ENCODE peak calls at places on chromosomes 4 and X, in seven cellular contexts. One of them, this sample, is unnamed.

GRCh38 chr4:83890231-83890630 is 354.3 kb downstream of the GPAT3 start:
- DNase-seq in NCI-H2029: no peak
- DNase-seq in GM10248: no peak
- DNase-seq in T-helper 1 cell: no peak
- DNase-seq in pons: no peak
- DNase-seq in frontal cortex: no peak
- DNase-seq in stimulated activated CD8-positive, alpha-beta memory T cell treated with anti-CD3 and anti-CD28 coated beads, Interleukin-7, amount 100 ng/mL, for 1 hour: no peak
- DNase-seq in this sample: no peak

GRCh38 chr4:139099366-139099982 is 77.5 kb downstream of the ELF2 start:
- DNase-seq in pons: peak; percentile 93
- DNase-seq in frontal cortex: peak; percentile 59
- DNase-seq in NCI-H2029: peak; percentile 61
- DNase-seq in T-helper 1 cell: peak; percentile 75
- DNase-seq in stimulated activated CD8-positive, alpha-beta memory T cell treated with anti-CD3 and anti-CD28 coated beads, Interleukin-7, amount 100 ng/mL, for 1 hour: peak; percentile 40
- DNase-seq in GM10248: peak; percentile 75
- DNase-seq in this sample: peak; percentile 43

GRCh38 chr4:15142201-15142600 is 139.9 kb downstream of the CPEB2 start:
- DNase-seq in frontal cortex: no peak
- DNase-seq in stimulated activated CD8-positive, alpha-beta memory T cell treated with anti-CD3 and anti-CD28 coated beads, Interleukin-7, amount 100 ng/mL, for 1 hour: no peak
- DNase-seq in NCI-H2029: no peak
- DNase-seq in GM10248: no peak
- DNase-seq in T-helper 1 cell: no peak
- DNase-seq in pons: no peak
- DNase-seq in this sample: peak; percentile 17

GRCh38 chrX:138859421-138859820 is 147.9 kb upstream of the FGF13 start:
- DNase-seq in frontal cortex: no peak
- DNase-seq in T-helper 1 cell: no peak
- DNase-seq in GM10248: no peak
- DNase-seq in NCI-H2029: no peak
- DNase-seq in stimulated activated CD8-positive, alpha-beta memory T cell treated with anti-CD3 and anti-CD28 coated beads, Interleukin-7, amount 100 ng/mL, for 1 hour: no peak
- DNase-seq in pons: no peak
- DNase-seq in this sample: no peak

GRCh38 chr4:113060853-113061252 is 11.4 kb downstream of the ANK2 start:
- DNase-seq in pons: no peak
- DNase-seq in GM10248: no peak
- DNase-seq in NCI-H2029: no peak
- DNase-seq in stimulated activated CD8-positive, alpha-beta memory T cell treated with anti-CD3 and anti-CD28 coated beads, Interleukin-7, amount 100 ng/mL, for 1 hour: no peak
- DNase-seq in frontal cortex: no peak
- DNase-seq in T-helper 1 cell: no peak
- DNase-seq in this sample: no peak

GRCh38 chr4:154549894-154550790 is at the start of gene PLRG1:
- DNase-seq in T-helper 1 cell: peak; percentile 96
- DNase-seq in stimulated activated CD8-positive, alpha-beta memory T cell treated with anti-CD3 and anti-CD28 coated beads, Interleukin-7, amount 100 ng/mL, for 1 hour: peak; percentile 96
- DNase-seq in frontal cortex: peak; percentile 80
- DNase-seq in GM10248: peak; percentile 93
- DNase-seq in NCI-H2029: peak; percentile 93
- DNase-seq in pons: peak; percentile 97
- DNase-seq in this sample: peak; percentile 55

GRCh38 chr4:16083217-16084191 is at the start of gene PROM1:
- DNase-seq in frontal cortex: peak; percentile 32
- DNase-seq in GM10248: no peak
- DNase-seq in NCI-H2029: peak; percentile 50
- DNase-seq in stimulated activated CD8-positive, alpha-beta memory T cell treated with anti-CD3 and anti-CD28 coated beads, Interleukin-7, amount 100 ng/mL, for 1 hour: no peak
- DNase-seq in pons: no peak
- DNase-seq in T-helper 1 cell: no peak
- DNase-seq in this sample: no peak

GRCh38 chr4:176274441-176274840 is 5.4 kb upstream of the ASB5 start:
- DNase-seq in T-helper 1 cell: no peak
- DNase-seq in frontal cortex: no peak
- DNase-seq in pons: no peak
- DNase-seq in GM10248: no peak
- DNase-seq in stimulated activated CD8-positive, alpha-beta memory T cell treated with anti-CD3 and anti-CD28 coated beads, Interleukin-7, amount 100 ng/mL, for 1 hour: no peak
- DNase-seq in NCI-H2029: no peak
- DNase-seq in this sample: no peak

GRCh38 chr4:168867128-168867527 is 142.9 kb downstream of the CBR4 start:
- DNase-seq in frontal cortex: no peak
- DNase-seq in NCI-H2029: no peak
- DNase-seq in T-helper 1 cell: no peak
- DNase-seq in stimulated activated CD8-positive, alpha-beta memory T cell treated with anti-CD3 and anti-CD28 coated beads, Interleukin-7, amount 100 ng/mL, for 1 hour: no peak
- DNase-seq in GM10248: no peak
- DNase-seq in pons: no peak
- DNase-seq in this sample: no peak

GRCh38 chr4:62709618-62710252 is 1509.6 kb downstream of the ADGRL3 start:
- DNase-seq in frontal cortex: peak; percentile 24
- DNase-seq in stimulated activated CD8-positive, alpha-beta memory T cell treated with anti-CD3 and anti-CD28 coated beads, Interleukin-7, amount 100 ng/mL, for 1 hour: no peak
- DNase-seq in T-helper 1 cell: no peak
- DNase-seq in NCI-H2029: no peak
- DNase-seq in GM10248: peak; percentile 8
- DNase-seq in pons: peak; percentile 88
- DNase-seq in this sample: no peak

GRCh38 chrX:68571292-68572256 is 72.7 kb downstream of the YIPF6 start:
- DNase-seq in NCI-H2029: no peak
- DNase-seq in stimulated activated CD8-positive, alpha-beta memory T cell treated with anti-CD3 and anti-CD28 coated beads, Interleukin-7, amount 100 ng/mL, for 1 hour: no peak
- DNase-seq in frontal cortex: no peak
- DNase-seq in pons: no peak
- DNase-seq in T-helper 1 cell: peak; percentile 36
- DNase-seq in GM10248: no peak
- DNase-seq in this sample: no peak

GRCh38 chr4:168864831-168865541 is 145.1 kb downstream of the CBR4 start:
- DNase-seq in pons: no peak
- DNase-seq in stimulated activated CD8-positive, alpha-beta memory T cell treated with anti-CD3 and anti-CD28 coated beads, Interleukin-7, amount 100 ng/mL, for 1 hour: no peak
- DNase-seq in GM10248: no peak
- DNase-seq in NCI-H2029: no peak
- DNase-seq in T-helper 1 cell: no peak
- DNase-seq in frontal cortex: no peak
- DNase-seq in this sample: no peak

This sample was measured in cerebellar nuclear complex.